ENCODE peak calls at places on chromosome 1, in eight cellular contexts. J is astrocyte, P is A673, R is A549, A is brain microvascular endothelial cell, L is stomach, D is psoas muscle, E is sigmoid colon. B is an unnamed sample.

GRCh38 chr1:241972703-241973375 is 15.3 kb downstream of the BECN2 start:
- DNase-seq in D (no peak), P (no peak), A (peak), L (no peak), J (peak), R (peak), E (no peak), B (peak)

GRCh38 chr1:200042119-200042436 is 14.6 kb downstream of the NR5A2 start:
- DNase-seq in L (no peak), R (no peak), J (no peak), P (no peak), A (no peak), D (no peak), E (no peak), B (no peak)

GRCh38 chr1:170910273-170910672 is 25.1 kb upstream of the MROH9 start:
- DNase-seq in A (peak), E (no peak), D (no peak), J (peak), L (no peak), P (no peak), R (no peak), B (no peak)

GRCh38 chr1:214520544-214521165 is 30.7 kb downstream of the PTPN14 start:
- DNase-seq in A (no peak), L (no peak), J (no peak), D (no peak), P (no peak), R (no peak), E (no peak), B (no peak)

GRCh38 chr1:64574301-64574700 is 104.4 kb downstream of the CACHD1 start:
- DNase-seq in P (no peak), A (peak), E (no peak), L (no peak), D (no peak), J (peak), R (no peak), B (no peak)

GRCh38 chr1:12143631-12144155 is 23.1 kb upstream of the TNFRSF1B start:
- DNase-seq in R (peak), E (peak), J (peak), A (peak), P (no peak), L (peak), D (peak), B (peak)

GRCh38 chr1:32273389-32274208 is 18.3 kb upstream of the HDAC1 start:
- DNase-seq in R (no peak), P (no peak), D (no peak), E (no peak), L (peak), A (no peak), J (no peak), B (no peak)

GRCh38 chr1:2548068-2548589 is 8.0 kb upstream of the TNFRSF14 start:
- DNase-seq in L (peak), P (peak), R (peak), J (peak), A (no peak), E (peak), D (peak), B (peak)

GRCh38 chr1:12618661-12619395 is 818 bp upstream of the DHRS3 start:
- DNase-seq in L (peak), J (peak), E (peak), P (peak), A (peak), D (peak), R (peak), B (peak)

GRCh38 chr1:9044241-9044640 is 18.0 kb upstream of the SLC2A7 start:
- DNase-seq in L (no peak), R (no peak), E (no peak), A (no peak), D (no peak), P (no peak), J (no peak), B (no peak)

GRCh38 chr1:78617615-78618026 is 2.6 kb upstream of the IFI44L start:
- DNase-seq in P (peak), L (peak), R (peak), E (peak), J (peak), A (peak), D (peak), B (peak)

GRCh38 chr1:184593612-184594011 is 161.0 kb downstream of the EDEM3 start:
- DNase-seq in R (peak), A (peak), L (no peak), J (no peak), E (no peak), D (no peak), P (no peak), B (no peak)

GRCh38 chr1:153973071-153973470 is 4.4 kb downstream of the JTB start:
- DNase-seq in P (no peak), R (no peak), A (no peak), J (no peak), E (no peak), L (no peak), D (no peak), B (no peak)

GRCh38 chr1:153976819-153977249 is 640 bp downstream of the JTB start:
- DNase-seq in P (no peak), A (no peak), R (no peak), E (no peak), D (no peak), J (no peak), L (no peak), B (no peak)

GRCh38 chr1:153977250-153978240 is at the start of gene JTB:
- DNase-seq in D (peak), J (peak), A (peak), R (peak), P (peak), E (peak), L (peak), B (peak)

GRCh38 chr1:153973478-153973877 is 4.0 kb downstream of the JTB start:
- DNase-seq in A (no peak), E (no peak), R (no peak), D (no peak), L (no peak), J (no peak), P (no peak), B (no peak)

DNA sequence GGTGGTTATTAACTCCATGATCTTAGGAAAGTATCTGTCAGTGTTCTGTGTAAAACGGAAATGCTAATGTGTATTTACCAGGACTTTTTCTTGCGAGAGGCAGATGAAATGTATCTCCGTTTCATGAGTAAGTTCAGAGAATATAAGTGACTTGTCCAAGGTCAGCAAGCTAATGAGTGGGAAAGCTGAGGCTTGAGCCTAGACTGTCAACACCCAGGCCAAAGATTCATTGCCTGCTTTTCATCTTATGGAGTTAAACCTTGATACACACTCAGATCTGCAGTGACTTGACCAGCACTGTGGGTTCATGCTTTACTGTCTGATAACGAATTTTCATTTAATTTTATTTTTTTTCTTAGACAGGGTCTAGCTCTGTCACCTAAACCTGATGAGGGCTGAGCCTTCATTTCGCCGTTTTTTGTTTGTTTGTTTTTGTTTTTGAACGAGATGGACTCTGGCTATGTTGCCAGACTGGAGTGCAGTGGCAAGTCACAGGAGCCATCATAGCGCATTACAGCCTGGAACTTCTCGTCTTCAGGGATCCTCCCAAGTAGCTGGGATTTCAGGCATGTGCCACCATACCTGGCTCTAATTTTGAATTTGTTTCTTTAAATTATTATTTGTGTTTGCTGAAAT is 918 bp upstream of the JTB start:
- DNase-seq in E (no peak), A (no peak), D (no peak), R (no peak), P (no peak), L (no peak), J (no peak), B (no peak)
- H3K4me3 ChIP-seq in E (peak), A (peak), D (peak), R (peak), P (peak), L (peak), J (peak), B (no peak)

GRCh38 chr1:205598841-205599666 is 32.8 kb downstream of the ELK4 start:
- DNase-seq in A (peak), P (no peak), R (no peak), E (peak), D (peak), J (peak), L (peak), B (peak)
- H3K27ac ChIP-seq in A (peak), P (no peak), R (no peak), E (peak), D (peak), J (peak), L (peak), B (peak)

GRCh38 chr1:25026757-25027450 is 96.8 kb upstream of the RUNX3 start:
- DNase-seq in R (no peak), L (no peak), P (no peak), D (no peak), A (no peak), E (no peak), J (no peak), B (no peak)
- TF ChIP-seq CTCF in R (no peak), L (no peak), P (no peak), D (no peak), A (peak), E (no peak), J (no peak), B (no peak)

GRCh38 chr1:110672001-110672752 is 2.6 kb downstream of the KCNA3 start:
- DNase-seq in D (no peak), P (peak), L (no peak), J (no peak), R (no peak), A (no peak), E (no peak), B (no peak)

GRCh38 chr1:110673197-110673701 is 1.5 kb downstream of the KCNA3 start:
- DNase-seq in A (no peak), L (no peak), J (no peak), P (no peak), R (no peak), D (peak), E (no peak), B (peak)

GRCh38 chr1:110671323-110671722 is 3.4 kb downstream of the KCNA3 start:
- DNase-seq in L (no peak), D (no peak), E (no peak), R (no peak), J (no peak), P (no peak), A (no peak), B (no peak)

GRCh38 chr1:110673805-110674336 is 869 bp downstream of the KCNA3 start:
- DNase-seq in E (no peak), L (no peak), R (no peak), P (no peak), D (peak), A (no peak), J (no peak), B (no peak)

DNA sequence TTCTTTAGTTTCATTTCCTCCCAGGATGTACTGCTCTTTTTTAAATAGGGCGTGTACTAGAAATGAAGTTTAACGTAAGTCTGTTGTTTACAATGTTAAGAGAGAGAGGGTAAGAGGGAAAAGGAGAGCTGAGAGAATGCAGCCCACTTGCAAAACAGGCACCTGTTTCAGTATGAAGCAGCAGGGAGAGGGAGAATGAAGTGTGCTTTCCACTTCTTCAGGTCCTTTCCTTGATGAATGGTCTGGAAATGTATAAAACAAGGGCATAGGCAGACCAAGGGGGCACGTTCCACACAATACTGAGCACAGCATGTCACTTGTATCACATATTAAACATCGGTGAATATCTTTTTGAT is 2.0 kb downstream of the KCNA3 start:
- DNase-seq in J (no peak), D (no peak), A (no peak), E (no peak), R (no peak), L (no peak), P (no peak), B (no peak)
- H3K4me3 ChIP-seq in J (no peak), D (no peak), A (no peak), E (no peak), R (no peak), L (peak), P (no peak), B (peak)

GRCh38 chr1:148362141-148362929 is 120.8 kb downstream of the PPIAL4G start:
- DNase-seq in R (no peak), E (no peak), D (no peak), P (no peak), A (peak), J (peak), L (peak), B (no peak)

GRCh38 chr1:148367596-148367995 is 115.5 kb downstream of the PPIAL4G start:
- DNase-seq in J (no peak), L (no peak), R (no peak), D (no peak), P (no peak), E (no peak), A (no peak), B (no peak)

DNA sequence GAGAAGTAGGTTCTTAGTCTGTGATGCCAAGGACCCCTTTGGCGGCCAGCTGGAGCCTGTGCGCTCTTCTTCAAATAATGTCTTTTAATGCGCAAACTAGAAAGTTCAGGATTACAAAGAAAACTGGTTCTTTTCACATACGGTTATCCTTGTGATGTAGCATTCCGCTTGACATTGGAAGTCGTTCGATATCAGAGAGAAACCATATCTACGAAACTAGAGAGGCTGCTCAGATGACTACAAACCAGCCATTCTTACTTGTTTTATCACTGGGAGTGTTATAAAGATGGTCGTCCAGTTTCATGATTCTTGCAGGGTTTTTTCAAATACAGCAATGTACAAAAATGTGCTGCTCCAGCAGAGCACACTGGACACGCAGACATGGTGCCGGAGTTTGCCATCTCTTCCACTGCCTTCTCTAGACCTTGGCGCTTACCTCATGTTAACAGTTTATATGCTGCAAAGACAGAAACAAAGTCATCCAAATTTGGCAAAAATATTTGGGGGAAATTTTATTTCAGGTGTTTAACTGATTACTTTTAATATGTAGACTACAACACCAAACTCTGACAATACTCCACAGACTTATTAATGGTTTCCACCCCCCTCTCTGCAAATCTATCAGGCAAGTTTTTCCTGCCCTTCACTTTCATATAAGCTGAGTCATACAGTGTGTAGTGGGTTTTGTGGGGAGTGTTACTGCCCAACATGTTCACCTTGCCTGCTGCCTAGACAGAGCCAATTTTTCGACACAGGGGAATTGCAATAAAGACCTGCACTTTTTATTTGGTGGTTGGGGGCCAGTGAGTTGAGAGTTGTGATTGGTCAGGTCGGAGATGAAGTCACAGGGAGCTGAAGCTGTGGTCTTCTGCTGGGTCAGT is 119.9 kb downstream of the PPIAL4G start:
- DNase-seq in L (no peak), A (no peak), D (no peak), J (no peak), P (no peak), R (no peak), E (no peak), B (no peak)
- H3K27ac ChIP-seq in L (no peak), A (no peak), D (no peak), J (no peak), P (no peak), R (no peak), E (no peak), B (no peak)

GRCh38 chr1:89715677-89716076 is 82.8 kb downstream of the LRRC8C start:
- DNase-seq in J (no peak), P (no peak), E (no peak), L (no peak), A (no peak), R (no peak), D (no peak), B (no peak)

GRCh38 chr1:89721351-89721750 is 88.4 kb downstream of the LRRC8C start:
- DNase-seq in R (no peak), P (peak), E (no peak), A (peak), L (no peak), D (no peak), J (peak), B (no peak)

GRCh38 chr1:89723144-89723543 is 90.2 kb downstream of the LRRC8C start:
- DNase-seq in L (no peak), D (no peak), R (no peak), P (no peak), A (no peak), E (no peak), J (no peak), B (no peak)

GRCh38 chr1:89720839-89721238 is 87.9 kb downstream of the LRRC8C start:
- DNase-seq in D (no peak), J (no peak), A (no peak), E (no peak), R (no peak), L (no peak), P (no peak), B (no peak)

DNA sequence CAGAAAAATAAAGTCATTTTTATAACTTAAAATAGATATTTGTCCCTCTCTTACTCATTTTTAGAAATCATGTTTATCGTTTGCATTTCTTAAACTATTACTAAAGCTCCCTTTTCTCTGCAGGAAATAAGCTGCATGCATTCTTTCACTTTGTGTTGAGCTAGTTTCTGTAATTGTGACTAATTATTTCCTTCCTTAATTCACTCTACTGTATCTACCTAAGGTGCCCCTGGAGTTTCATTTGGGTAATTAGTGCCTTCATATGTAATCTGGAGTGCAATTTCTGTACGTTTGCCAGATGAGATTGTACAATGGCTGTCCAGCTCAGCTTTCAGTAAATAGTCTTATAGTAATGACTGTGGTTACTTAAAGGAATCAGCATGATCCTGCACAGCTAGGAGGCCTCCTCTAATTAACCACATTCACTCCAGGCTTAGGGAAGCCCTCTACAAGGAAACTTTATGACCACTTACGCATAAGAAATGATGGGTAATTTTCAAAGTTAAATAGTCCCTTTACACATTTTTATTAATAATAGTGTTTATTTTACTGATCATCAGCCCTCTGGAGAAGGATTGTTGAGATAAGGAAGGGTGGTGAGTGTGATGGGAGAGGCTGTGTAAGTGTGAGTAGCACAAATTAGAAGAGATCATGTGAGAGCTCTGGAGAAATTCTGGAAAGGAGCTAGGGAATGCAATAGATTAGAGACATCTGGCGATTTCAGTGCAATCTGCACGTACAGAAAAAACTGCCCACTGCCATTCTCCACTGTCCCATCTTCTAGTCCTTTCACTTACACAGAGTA is 86.8 kb downstream of the LRRC8C start:
- DNase-seq in R (no peak), J (peak), D (no peak), L (no peak), A (no peak), E (no peak), P (peak), B (no peak)
- TF ChIP-seq CTCF in R (no peak), J (no peak), D (no peak), L (no peak), A (no peak), E (no peak), P (no peak), B (no peak)

B was measured in heart left ventricle.